ENCODE peak calls at places on chromosomes 7 and 10, in seven cellular contexts. Q is neuronal stem cell, E is H1, Y is H9, W is mesenchymal stem cell, G is IMR-90, I is mesendoderm. T is an unnamed sample.

GRCh38 chr7:120060283-120060682 is 212.7 kb upstream of the KCND2 start:
- DNase-seq in Q (no peak), E (no peak), Y (no peak), W (peak; percentile 82), G (peak; percentile 59), I (no peak), T (no peak)

GRCh38 chr10:30018512-30018911 is 40.9 kb downstream of the JCAD start:
- DNase-seq in Q (no peak), E (no peak), Y (no peak), W (no peak), G (no peak), I (no peak), T (no peak)

GRCh38 chr10:21424511-21424910 is 101.0 kb downstream of the SKIDA1 start:
- DNase-seq in Q (no peak), E (no peak), Y (no peak), W (no peak), G (peak; percentile 61), I (no peak), T (no peak)

GRCh38 chr10:92450896-92451295 is 123.0 kb downstream of the IDE start:
- DNase-seq in Q (no peak), E (no peak), Y (no peak), W (no peak), G (no peak), I (no peak), T (no peak)

GRCh38 chr10:14953452-14954000 is 370 bp downstream of the DCLRE1C start:
- DNase-seq in Q (no peak), E (no peak), Y (no peak), W (peak; percentile 83), G (peak; percentile 67), I (peak; percentile 61), T (peak; percentile 55)

GRCh38 chr7:73879977-73880681 is 19.2 kb downstream of the TMEM270 start:
- DNase-seq in Q (no peak), E (no peak), Y (no peak), W (no peak), G (peak; percentile 53), I (peak; percentile 41), T (peak; percentile 62)

GRCh38 chr7:34260282-34260681 is 354.9 kb downstream of the BMPER start:
- DNase-seq in Q (no peak), E (no peak), Y (no peak), W (peak; percentile 93), G (peak; percentile 94), I (peak; percentile 38), T (peak; percentile 20)

GRCh38 chr10:70537398-70538194 is 59.0 kb downstream of the PALD1 start:
- DNase-seq in Q (no peak), E (no peak), Y (peak; percentile 83), W (no peak), G (no peak), I (peak; percentile 79), T (peak; percentile 41)

GRCh38 chr10:24467605-24468004 is 256.1 kb downstream of the ARHGAP21 start:
- DNase-seq in Q (no peak), E (no peak), Y (no peak), W (peak; percentile 24), G (no peak), I (no peak), T (no peak)

GRCh38 chr10:96334888-96335526 is 23.8 kb downstream of the OPALIN start:
- DNase-seq in Q (peak; percentile 40), E (no peak), Y (peak; percentile 49), W (peak; percentile 30), G (peak; percentile 41), I (peak; percentile 67), T (peak; percentile 73)

GRCh38 chr7:143283344-143283743 is 1.4 kb upstream of the TMEM139 start:
- DNase-seq in Q (no peak), E (no peak), Y (peak; percentile 34), W (no peak), G (no peak), I (peak; percentile 31), T (no peak)

GRCh38 chr10:18005781-18006456 is 54.2 kb downstream of the SLC39A12 start:
- DNase-seq in Q (no peak), E (no peak), Y (no peak), W (peak; percentile 86), G (peak; percentile 88), I (no peak), T (no peak)

GRCh38 chr10:191703-192518 is 56.7 kb downstream of the ZMYND11 start:
- DNase-seq in Q (no peak), E (no peak), Y (no peak), W (peak; percentile 47), G (peak; percentile 75), I (no peak), T (peak; percentile 4)

GRCh38 chr7:40641717-40642116 is 506.9 kb downstream of the SUGCT start:
- DNase-seq in Q (no peak), E (no peak), Y (no peak), W (no peak), G (no peak), I (no peak), T (no peak)

GRCh38 chr10:110007701-110008517 is at the start of gene ADD3:
- DNase-seq in Q (peak; percentile 98), E (peak; percentile 90), Y (peak; percentile 97), W (peak; percentile 95), G (peak; percentile 91), I (peak; percentile 98), T (peak; percentile 73)

GRCh38 chr10:119525116-119525515 is 17.4 kb downstream of the RGS10 start:
- DNase-seq in Q (no peak), E (no peak), Y (no peak), W (peak; percentile 24), G (no peak), I (no peak), T (peak; percentile 42)

GRCh38 chr7:43108255-43109011 is 4.0 kb upstream of the HECW1 start:
- DNase-seq in Q (peak; percentile 64), E (no peak), Y (peak; percentile 88), W (peak; percentile 69), G (peak; percentile 39), I (peak; percentile 87), T (peak; percentile 69)

GRCh38 chr7:17415955-17416354 is 117.5 kb downstream of the AHR start:
- DNase-seq in Q (no peak), E (no peak), Y (no peak), W (no peak), G (no peak), I (no peak), T (no peak)

GRCh38 chr10:75109459-75109778 is 2.0 kb upstream of the SAMD8 start:
- DNase-seq in Q (no peak), E (no peak), Y (no peak), W (no peak), G (no peak), I (no peak), T (no peak)

GRCh38 chr10:29635711-29636144 is 957 bp upstream of the SVIL start:
- DNase-seq in Q (no peak), E (no peak), Y (peak; percentile 59), W (peak; percentile 85), G (peak; percentile 18), I (peak; percentile 84), T (no peak)

GRCh38 chr7:26532490-26532889 is 240.8 kb downstream of the SNX10 start:
- DNase-seq in Q (no peak), E (no peak), Y (no peak), W (no peak), G (no peak), I (no peak), T (no peak)

GRCh38 chr10:23310443-23310842 is 34.2 kb downstream of the C10orf67 start:
- DNase-seq in Q (no peak), E (no peak), Y (no peak), W (no peak), G (no peak), I (peak; percentile 39), T (no peak)

GRCh38 chr10:128978211-128978610 is 488.8 kb upstream of the MGMT start:
- DNase-seq in Q (no peak), E (no peak), Y (no peak), W (no peak), G (no peak), I (no peak), T (no peak)

GRCh38 chr10:14692344-14693199 is 82.1 kb downstream of the FAM107B start:
- DNase-seq in Q (no peak), E (no peak), Y (no peak), W (no peak), G (no peak), I (no peak), T (no peak)

GRCh38 chr10:4121531-4122380 is 336.7 kb upstream of the KLF6 start:
- DNase-seq in Q (no peak), E (no peak), Y (no peak), W (peak; percentile 36), G (no peak), I (no peak), T (peak; percentile 37)

DNA sequence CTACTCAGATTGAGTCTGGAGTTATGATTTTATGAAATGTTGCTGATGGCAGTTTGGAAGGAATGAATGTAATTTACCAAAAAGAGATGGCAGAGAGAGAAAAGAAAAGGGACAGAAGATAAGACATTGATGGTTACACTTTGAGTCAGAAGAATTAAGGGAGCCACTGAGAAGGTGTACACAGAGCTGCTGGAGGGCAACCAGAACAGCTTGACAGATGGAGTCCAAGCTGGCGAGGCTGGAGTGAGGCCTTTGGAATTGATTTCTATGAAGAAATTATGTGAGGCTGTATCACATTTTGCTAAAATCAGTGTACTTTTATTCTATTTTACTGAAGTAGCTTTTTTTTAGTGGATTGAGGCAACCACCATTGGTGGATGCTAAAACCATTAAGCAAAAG is 740.5 kb downstream of the REEP3 start:
- DNase-seq in Q (no peak), E (no peak), Y (no peak), W (no peak), G (no peak), I (no peak), T (no peak)
- H2BK5ac ChIP-seq in Q (no peak overlapping the region), E (no peak overlapping the region), Y (no peak overlapping the region), W (no peak overlapping the region), G (no peak overlapping the region), I (no peak overlapping the region), T (no peak overlapping the region)

GRCh38 chr7:94530114-94530513 is 20.5 kb downstream of the CASD1 start:
- DNase-seq in Q (no peak), E (no peak), Y (no peak), W (no peak), G (no peak), I (no peak), T (no peak)

GRCh38 chr7:94525917-94526316 is 16.3 kb downstream of the CASD1 start:
- DNase-seq in Q (no peak), E (no peak), Y (no peak), W (peak; percentile 12), G (no peak), I (no peak), T (no peak)

GRCh38 chr7:94529516-94529915 is 19.9 kb downstream of the CASD1 start:
- DNase-seq in Q (no peak), E (no peak), Y (no peak), W (peak; percentile 19), G (peak; percentile 43), I (peak; percentile 49), T (peak; percentile 68)
- H2BK5ac ChIP-seq in Q (no peak overlapping the region), E (no peak overlapping the region), Y (no peak overlapping the region), W (no peak overlapping the region), G (no peak overlapping the region), I (no peak overlapping the region), T (no peak overlapping the region)

GRCh38 chr7:51075681-51076580 is 240.7 kb downstream of the COBL start:
- DNase-seq in Q (no peak), E (no peak), Y (no peak), W (no peak), G (no peak), I (no peak), T (no peak)
- H2BK5ac ChIP-seq in Q (no peak overlapping the region), E (no peak overlapping the region), Y (no peak overlapping the region), W (no peak overlapping the region), G (no peak overlapping the region), I (no peak overlapping the region), T (no peak overlapping the region)

DNA sequence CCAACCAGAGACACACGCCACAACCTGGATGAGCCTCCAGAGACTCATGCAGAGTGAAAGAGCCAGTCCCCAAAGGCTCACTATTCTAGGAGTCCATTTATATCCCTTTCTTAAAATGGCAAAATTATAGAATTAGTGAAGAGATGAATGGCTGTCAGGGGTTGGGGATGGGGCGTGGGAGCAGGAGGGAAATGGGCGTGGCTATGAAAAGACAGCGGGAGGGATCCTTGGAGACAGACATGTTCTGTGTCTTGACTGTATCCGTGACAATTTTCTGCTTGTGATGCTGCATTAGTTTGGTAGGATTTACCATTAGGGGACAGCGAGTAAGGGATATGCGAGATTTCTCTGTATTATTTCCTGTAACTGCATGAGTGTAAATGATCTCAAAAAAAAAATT is 33.0 kb downstream of the FAM53B start:
- DNase-seq in Q (no peak), E (no peak), Y (no peak), W (no peak), G (no peak), I (no peak), T (no peak)
- H2BK5ac ChIP-seq in Q (no peak overlapping the region), E (no peak overlapping the region), Y (no peak overlapping the region), W (no peak overlapping the region), G (no peak overlapping the region), I (no peak overlapping the region), T (no peak overlapping the region)